ENCODE peak calls at places on chromosomes 16 and 17, in seven cellular contexts. I is effector memory CD8-positive, alpha-beta T cell; H is T-helper 2 cell; U is fibroblast of pulmonary artery; A is GM20000; D is activated gamma-delta T cell; K is omental fat pad. G is an unnamed sample.

GRCh38 chr16:78505544-78506371 is 406.3 kb downstream of the WWOX start:
- DNase-seq in H (no peak), I (no peak), D (no peak), K (peak), U (no peak), A (no peak), G (no peak)

GRCh38 chr16:12796498-12796897 is 7.2 kb downstream of the CPPED1 start:
- DNase-seq in K (no peak), I (no peak), A (no peak), U (no peak), D (no peak), H (no peak), G (no peak)

GRCh38 chr17:7356072-7356549 is 1.2 kb downstream of the TMEM95 start:
- DNase-seq in A (peak), H (peak), I (peak), U (peak), K (peak), D (peak), G (no peak)

GRCh38 chr17:57092779-57093178 is 7.7 kb downstream of the AKAP1 start:
- DNase-seq in H (no peak), K (no peak), I (no peak), D (no peak), A (no peak), U (no peak), G (no peak)

GRCh38 chr17:9332164-9332527 is 243.5 kb downstream of the STX8 start:
- DNase-seq in A (no peak), U (no peak), D (no peak), H (no peak), I (no peak), K (no peak), G (no peak)

GRCh38 chr17:42618442-42619150 is 9.1 kb downstream of the TUBG1 start:
- DNase-seq in U (no peak), H (no peak), D (no peak), A (peak), I (no peak), K (no peak), G (no peak)

GRCh38 chr17:7418472-7419152 is 1.5 kb upstream of the SPEM1 start:
- DNase-seq in I (no peak), K (no peak), D (no peak), A (no peak), U (no peak), H (no peak), G (no peak)

GRCh38 chr17:31190351-31190750 is 95.6 kb downstream of the NF1 start:
- DNase-seq in A (no peak), D (no peak), U (no peak), H (no peak), I (no peak), K (no peak), G (no peak)

GRCh38 chr17:76405967-76406647 is 21.7 kb downstream of the SPHK1 start:
- DNase-seq in K (no peak), D (no peak), A (no peak), I (no peak), U (no peak), H (no peak), G (no peak)

GRCh38 chr17:1931759-1932579 is 93.2 kb downstream of the RTN4RL1 start:
- DNase-seq in K (no peak), D (no peak), H (no peak), U (no peak), I (no peak), A (no peak), G (no peak)

GRCh38 chr17:50056961-50057330 is 1.0 kb downstream of the ITGA3 start:
- DNase-seq in K (no peak), U (peak), D (no peak), H (no peak), A (no peak), I (no peak), G (no peak)

GRCh38 chr17:1643293-1643998 is 2.1 kb downstream of the SCARF1 start:
- DNase-seq in U (no peak), D (peak), I (peak), H (peak), K (no peak), A (peak), G (no peak)

GRCh38 chr17:6534846-6535514 is 21.4 kb downstream of the PITPNM3 start:
- DNase-seq in K (no peak), U (no peak), A (no peak), D (no peak), H (no peak), I (no peak), G (no peak)

GRCh38 chr17:46876353-46876887 is 25.0 kb downstream of the WNT9B start:
- DNase-seq in H (no peak), U (no peak), I (no peak), K (no peak), A (no peak), D (no peak), G (no peak)

GRCh38 chr16:49838639-49839461 is 17.1 kb downstream of the ZNF423 start:
- DNase-seq in U (no peak), K (no peak), I (no peak), H (no peak), D (no peak), A (no peak), G (no peak)

GRCh38 chr16:57386381-57386951 is 14.2 kb downstream of the CX3CL1 start:
- DNase-seq in U (peak), D (no peak), A (no peak), K (no peak), H (no peak), I (no peak), G (no peak)

GRCh38 chr17:79572136-79572915 is 38.5 kb downstream of the RBFOX3 start:
- DNase-seq in K (no peak), A (no peak), U (no peak), H (no peak), D (no peak), I (no peak), G (no peak)

GRCh38 chr16:69479806-69480205 is 55.4 kb downstream of the CYB5B start:
- DNase-seq in D (no peak), H (no peak), K (no peak), U (no peak), I (no peak), A (no peak), G (no peak)

GRCh38 chr17:71163121-71163812 is 957.6 kb upstream of the SOX9 start:
- DNase-seq in U (peak), H (no peak), A (no peak), D (no peak), K (no peak), I (no peak), G (no peak)

GRCh38 chr16:14284930-14285541 is 213.9 kb downstream of the MRTFB start:
- DNase-seq in K (no peak), D (no peak), A (peak), U (peak), H (no peak), I (peak), G (no peak)

GRCh38 chr16:23423496-23424049 is 29.4 kb downstream of the COG7 start:
- DNase-seq in I (no peak), U (peak), A (no peak), D (no peak), K (peak), H (no peak), G (peak)

GRCh38 chr16:54526916-54527315 is 240.3 kb upstream of the IRX3 start:
- DNase-seq in H (no peak), U (no peak), K (no peak), I (no peak), A (no peak), D (no peak), G (no peak)

GRCh38 chr16:57579361-57579665 is 36.9 kb downstream of the ADGRG5 start:
- DNase-seq in K (peak), A (no peak), U (no peak), H (no peak), D (no peak), I (no peak), G (no peak)

GRCh38 chr16:58508671-58509251 is 6.6 kb upstream of the SETD6 start:
- DNase-seq in A (no peak), H (no peak), U (no peak), D (no peak), I (no peak), K (no peak), G (no peak)

GRCh38 chr17:77785526-77785925 is 173.0 kb upstream of the TNRC6C start:
- DNase-seq in I (no peak), H (no peak), D (no peak), U (no peak), A (no peak), K (no peak), G (no peak)

GRCh38 chr17:47266782-47267181 is 13.2 kb downstream of the ITGB3 start:
- DNase-seq in A (no peak), H (no peak), U (peak), D (no peak), I (no peak), K (no peak), G (no peak)

GRCh38 chr16:19118938-19119431 is 5.2 kb downstream of the ITPRIPL2 start:
- DNase-seq in U (peak), K (no peak), H (no peak), A (no peak), I (no peak), D (no peak), G (no peak)

GRCh38 chr17:17362531-17362930 is 59.4 kb downstream of the NT5M start:
- DNase-seq in I (no peak), H (no peak), U (no peak), D (no peak), A (no peak), K (no peak), G (no peak)

GRCh38 chr17:76709077-76709950 is 1.5 kb downstream of the MXRA7 start:
- DNase-seq in I (no peak), H (no peak), U (peak), A (no peak), D (no peak), K (peak), G (peak)

GRCh38 chr16:775236-775796 is 12.9 kb downstream of the RPUSD1 start:
- DNase-seq in D (no peak), U (no peak), K (no peak), A (no peak), I (no peak), H (no peak), G (no peak)

GRCh38 chr16:57284206-57284951 is at the start of gene PLLP:
- DNase-seq in K (no peak), I (no peak), H (peak), U (no peak), A (peak), D (peak), G (no peak)

GRCh38 chr17:39096435-39097158 is 54.8 kb downstream of the PLXDC1 start:
- DNase-seq in D (no peak), H (peak), A (peak), I (peak), K (no peak), U (no peak), G (no peak)

GRCh38 chr16:19228057-19228456 is 57.5 kb upstream of the CLEC19A start:
- DNase-seq in I (no peak), K (no peak), D (no peak), U (no peak), A (no peak), H (no peak), G (no peak)

GRCh38 chr16:24372824-24373223 is 116.7 kb downstream of the CACNG3 start:
- DNase-seq in U (no peak), D (no peak), H (no peak), A (no peak), K (no peak), I (no peak), G (no peak)

GRCh38 chr16:88730632-88731607 is 24.6 kb downstream of the CTU2 start:
- DNase-seq in K (no peak), I (no peak), U (peak), D (no peak), H (no peak), A (no peak), G (no peak)

GRCh38 chr16:87531418-87531817 is 38.6 kb upstream of the ZCCHC14 start:
- DNase-seq in H (no peak), D (no peak), I (no peak), A (no peak), U (no peak), K (no peak), G (no peak)

GRCh38 chr17:59803377-59803757 is 89.4 kb downstream of the TUBD1 start:
- DNase-seq in I (no peak), D (no peak), K (no peak), U (no peak), A (no peak), H (no peak), G (no peak)

GRCh38 chr16:2963611-2964415 is at the start of gene KREMEN2:
- DNase-seq in K (no peak), I (no peak), D (no peak), A (peak), H (no peak), U (no peak), G (no peak)